ENCODE peak calls at places on chromosome 12, in five cellular contexts. V is EH, K is kidney, G is Calu3, Y is hepatic stellate cell. F is an unnamed sample.

GRCh38 chr12:92290881-92291280 is 145.2 kb upstream of the BTG1 start:
- DNase-seq in V (peak; percentile 70), G (no peak), K (no peak), Y (no peak), F (no peak)

GRCh38 chr12:57459055-57459749 is 383 bp upstream of the GLI1 start:
- DNase-seq in G (peak; percentile 96), Y (peak; percentile 89), K (peak; percentile 96), V (peak; percentile 96), F (no peak)

GRCh38 chr12:97643961-97644360 is 181.4 kb downstream of the RMST start:
- DNase-seq in K (no peak), G (no peak), V (no peak), Y (no peak), F (no peak)

GRCh38 chr12:2804390-2805145 is 7.9 kb upstream of the ITFG2 start:
- DNase-seq in K (peak; percentile 92), Y (peak; percentile 82), G (no peak), V (peak; percentile 84), F (no peak)

GRCh38 chr12:54215990-54216579 is 27.3 kb upstream of the SMUG1 start:
- DNase-seq in G (peak; percentile 24), Y (no peak), K (no peak), V (no peak), F (no peak)

GRCh38 chr12:6698352-6699046 is 2.1 kb downstream of the PIANP start:
- DNase-seq in V (no peak), G (no peak), K (no peak), Y (no peak), F (no peak)

GRCh38 chr12:71718611-71719010 is 32.7 kb downstream of the TMEM19 start:
- DNase-seq in Y (no peak), V (no peak), G (no peak), K (no peak), F (no peak)

GRCh38 chr12:27176765-27177164 is 67.3 kb upstream of the STK38L start:
- DNase-seq in G (no peak), K (no peak), Y (no peak), V (peak; percentile 57), F (no peak)

GRCh38 chr12:49233842-49234526 is 30.9 kb upstream of the TUBA1C start:
- DNase-seq in G (no peak), Y (no peak), K (peak; percentile 79), V (no peak), F (no peak)

GRCh38 chr12:3061129-3061857 is 15.9 kb upstream of the TSPAN9 start:
- DNase-seq in V (peak; percentile 79), G (no peak), K (no peak), Y (peak; percentile 86), F (no peak)

GRCh38 chr12:9829990-9830389 is 2.7 kb downstream of the KLRF1 start:
- DNase-seq in G (no peak), Y (no peak), K (no peak), V (no peak), F (no peak)

GRCh38 chr12:117580718-117581062 is 219.3 kb upstream of the NOS1 start:
- DNase-seq in Y (no peak), V (peak; percentile 7), G (peak; percentile 36), K (peak; percentile 67), F (no peak)

GRCh38 chr12:52566847-52567291 is 6.8 kb downstream of the KRT74 start:
- DNase-seq in V (no peak), K (no peak), Y (no peak), G (no peak), F (no peak)

GRCh38 chr12:59737725-59738463 is 142.1 kb downstream of the SLC16A7 start:
- DNase-seq in K (no peak), G (no peak), Y (no peak), V (peak; percentile 26), F (no peak)